ENCODE peak calls at places on chromosomes 11 and 22, in eight cellular contexts. I is activated naive CD8-positive, alpha-beta T cell treated with anti-CD3 and anti-CD28 coated beads, Interleukin-2, amount 50 U/mL, for 16 hours; N is stomach; A is small intestine; X is NCI-H460; H is activated naive CD4-positive, alpha-beta T cell; O is cardiac septum; T is NCI-H2081. G is an unnamed sample.
A peak's percentile ranks its signal among the peaks of the same experiment; 100 is the strongest.

GRCh38 chr22:46029574-46030200 is 52.7 kb upstream of the WNT7B start:
- DNase-seq in H (no peak), O (peak; percentile 58), I (no peak), X (no peak), N (no peak), T (no peak), A (no peak), G (no peak)

GRCh38 chr11:95688015-95688414 is 101.6 kb downstream of the FAM76B start:
- DNase-seq in O (no peak), X (no peak), A (no peak), H (no peak), N (no peak), I (no peak), T (no peak), G (no peak)

GRCh38 chr11:18754308-18754707 is 28.3 kb upstream of the IGSF22 start:
- DNase-seq in I (no peak), N (no peak), T (no peak), H (no peak), O (no peak), A (no peak), X (no peak), G (no peak)

GRCh38 chr11:73361953-73362776 is 14.0 kb upstream of the RELT start:
- DNase-seq in N (no peak), O (no peak), I (no peak), H (no peak), T (no peak), A (no peak), X (no peak), G (no peak)

GRCh38 chr11:115676206-115676605 is 172.0 kb upstream of the CADM1 start:
- DNase-seq in H (no peak), X (no peak), N (no peak), O (no peak), A (no peak), I (no peak), T (peak; percentile 22), G (no peak)

GRCh38 chr22:25139062-25139461 is 60.6 kb upstream of the CRYBB3 start:
- DNase-seq in X (no peak), T (peak; percentile 8), A (peak; percentile 19), N (peak; percentile 57), H (no peak), O (no peak), I (no peak), G (peak; percentile 59)

GRCh38 chr11:16800382-16800781 is 61.9 kb downstream of the C11orf58 start:
- DNase-seq in N (no peak), A (no peak), X (no peak), H (no peak), T (no peak), I (no peak), O (no peak), G (no peak)

GRCh38 chr22:23192133-23192532 is 11.8 kb downstream of the BCR start:
- DNase-seq in N (peak; percentile 77), X (no peak), I (no peak), O (no peak), A (no peak), T (peak; percentile 65), H (no peak), G (no peak)

GRCh38 chr11:1896895-1897294 is 5.2 kb upstream of the PRR33 start:
- DNase-seq in T (no peak), X (no peak), H (no peak), I (no peak), O (no peak), N (no peak), A (no peak), G (no peak)

GRCh38 chr11:115437902-115438575 is 66.2 kb downstream of the CADM1 start:
- DNase-seq in A (no peak), T (no peak), N (no peak), I (no peak), X (no peak), H (no peak), O (no peak), G (no peak)

GRCh38 chr11:110249066-110249465 is 47.3 kb downstream of the RDX start:
- DNase-seq in T (no peak), I (no peak), N (no peak), O (no peak), H (no peak), A (peak; percentile 2), X (peak; percentile 1), G (no peak)

GRCh38 chr11:2558861-2559526 is 114.2 kb downstream of the KCNQ1 start:
- DNase-seq in T (no peak), H (no peak), O (peak; percentile 38), N (no peak), X (no peak), A (no peak), I (no peak), G (no peak)

GRCh38 chr11:118705111-118705741 is 25.8 kb upstream of the TREH start:
- DNase-seq in I (no peak), X (no peak), N (no peak), A (no peak), T (no peak), O (no peak), H (no peak), G (no peak)